ENCODE peak calls at places on chromosome 17, in eight cellular contexts. One of them, this sample, is unnamed.
A peak's percentile ranks its signal among the peaks of the same experiment; 100 is the strongest.

GRCh38 chr17:66953661-66954060 is 10.8 kb upstream of the CACNG4 start:
- DNase-seq in substantia nigra: peak; percentile 32
- DNase-seq in skeletal muscle cell: no peak
- DNase-seq in HTR-8/SVneo: no peak
- DNase-seq in stomach: no peak
- DNase-seq in GM20000: no peak
- DNase-seq in IMR-90: no peak
- DNase-seq in small intestine: no peak
- DNase-seq in this sample: no peak

GRCh38 chr17:41870627-41871026 is 5.4 kb upstream of the KLHL11 start:
- DNase-seq in substantia nigra: no peak
- DNase-seq in skeletal muscle cell: no peak
- DNase-seq in HTR-8/SVneo: no peak
- DNase-seq in stomach: no peak
- DNase-seq in GM20000: no peak
- DNase-seq in IMR-90: no peak
- DNase-seq in small intestine: no peak
- DNase-seq in this sample: no peak

GRCh38 chr17:10224592-10225195 is 26.3 kb upstream of the GAS7 start:
- DNase-seq in substantia nigra: peak; percentile 46
- DNase-seq in skeletal muscle cell: no peak
- DNase-seq in HTR-8/SVneo: no peak
- DNase-seq in stomach: no peak
- DNase-seq in GM20000: no peak
- DNase-seq in IMR-90: no peak
- DNase-seq in small intestine: no peak
- DNase-seq in this sample: no peak

GRCh38 chr17:62085511-62086408 is 20.7 kb upstream of the MED13 start:
- DNase-seq in substantia nigra: no peak
- DNase-seq in skeletal muscle cell: peak; percentile 25
- DNase-seq in HTR-8/SVneo: no peak
- DNase-seq in stomach: no peak
- DNase-seq in GM20000: no peak
- DNase-seq in IMR-90: peak; percentile 62
- DNase-seq in small intestine: peak; percentile 80
- DNase-seq in this sample: peak; percentile 39

GRCh38 chr17:48505788-48506187 is 25.0 kb downstream of the HOXB1 start:
- DNase-seq in substantia nigra: no peak
- DNase-seq in skeletal muscle cell: peak; percentile 52
- DNase-seq in HTR-8/SVneo: peak; percentile 83
- DNase-seq in stomach: no peak
- DNase-seq in GM20000: peak; percentile 67
- DNase-seq in IMR-90: peak; percentile 89
- DNase-seq in small intestine: peak; percentile 38
- DNase-seq in this sample: peak; percentile 81

GRCh38 chr17:32536736-32537646 is 50.2 kb downstream of the CDK5R1 start:
- DNase-seq in substantia nigra: no peak
- DNase-seq in skeletal muscle cell: no peak
- DNase-seq in HTR-8/SVneo: no peak
- DNase-seq in stomach: no peak
- DNase-seq in GM20000: no peak
- DNase-seq in IMR-90: peak; percentile 44
- DNase-seq in small intestine: no peak
- DNase-seq in this sample: peak; percentile 60

GRCh38 chr17:49646391-49647255 is 31.3 kb downstream of the SPOP start:
- DNase-seq in substantia nigra: no peak
- DNase-seq in skeletal muscle cell: peak; percentile 37
- DNase-seq in HTR-8/SVneo: peak; percentile 46
- DNase-seq in stomach: no peak
- DNase-seq in GM20000: peak; percentile 42
- DNase-seq in IMR-90: peak; percentile 77
- DNase-seq in small intestine: peak; percentile 19
- DNase-seq in this sample: no peak

GRCh38 chr17:40548491-40548981 is 16.7 kb downstream of the CCR7 start:
- DNase-seq in substantia nigra: no peak
- DNase-seq in skeletal muscle cell: no peak
- DNase-seq in HTR-8/SVneo: no peak
- DNase-seq in stomach: peak; percentile 9
- DNase-seq in GM20000: no peak
- DNase-seq in IMR-90: no peak
- DNase-seq in small intestine: no peak
- DNase-seq in this sample: no peak

GRCh38 chr17:33802349-33803272 is 452.5 kb upstream of the CCL2 start:
- DNase-seq in substantia nigra: no peak
- DNase-seq in skeletal muscle cell: no peak
- DNase-seq in HTR-8/SVneo: no peak
- DNase-seq in stomach: no peak
- DNase-seq in GM20000: no peak
- DNase-seq in IMR-90: no peak
- DNase-seq in small intestine: no peak
- DNase-seq in this sample: no peak

GRCh38 chr17:42101513-42102292 is 3.4 kb upstream of the ZNF385C start:
- DNase-seq in substantia nigra: peak; percentile 72
- DNase-seq in skeletal muscle cell: no peak
- DNase-seq in HTR-8/SVneo: peak; percentile 80
- DNase-seq in stomach: peak; percentile 71
- DNase-seq in GM20000: peak; percentile 86
- DNase-seq in IMR-90: peak; percentile 57
- DNase-seq in small intestine: peak; percentile 34
- DNase-seq in this sample: peak; percentile 9

GRCh38 chr17:18988546-18989173 is 15.9 kb downstream of the FAM83G start:
- DNase-seq in substantia nigra: no peak
- DNase-seq in skeletal muscle cell: no peak
- DNase-seq in HTR-8/SVneo: no peak
- DNase-seq in stomach: peak; percentile 68
- DNase-seq in GM20000: no peak
- DNase-seq in IMR-90: no peak
- DNase-seq in small intestine: peak; percentile 93
- DNase-seq in this sample: no peak

GRCh38 chr17:34412534-34412933 is 49.5 kb upstream of the CCL1 start:
- DNase-seq in substantia nigra: no peak
- DNase-seq in skeletal muscle cell: no peak
- DNase-seq in HTR-8/SVneo: no peak
- DNase-seq in stomach: no peak
- DNase-seq in GM20000: no peak
- DNase-seq in IMR-90: no peak
- DNase-seq in small intestine: no peak
- DNase-seq in this sample: no peak

GRCh38 chr17:17205368-17206148 is 575 bp downstream of the PLD6 start:
- DNase-seq in substantia nigra: no peak
- DNase-seq in skeletal muscle cell: no peak
- DNase-seq in HTR-8/SVneo: peak; percentile 80
- DNase-seq in stomach: peak; percentile 73
- DNase-seq in GM20000: peak; percentile 91
- DNase-seq in IMR-90: peak; percentile 21
- DNase-seq in small intestine: peak; percentile 54
- DNase-seq in this sample: no peak

GRCh38 chr17:57206928-57207327 is 49.4 kb upstream of the MSI2 start:
- DNase-seq in substantia nigra: no peak
- DNase-seq in skeletal muscle cell: no peak
- DNase-seq in HTR-8/SVneo: no peak
- DNase-seq in stomach: no peak
- DNase-seq in GM20000: no peak
- DNase-seq in IMR-90: no peak
- DNase-seq in small intestine: no peak
- DNase-seq in this sample: no peak

GRCh38 chr17:72890711-72891110 is 201.8 kb downstream of the SLC39A11 start:
- DNase-seq in substantia nigra: no peak
- DNase-seq in skeletal muscle cell: no peak
- DNase-seq in HTR-8/SVneo: peak; percentile 60
- DNase-seq in stomach: no peak
- DNase-seq in GM20000: no peak
- DNase-seq in IMR-90: peak; percentile 23
- DNase-seq in small intestine: no peak
- DNase-seq in this sample: peak; percentile 10

GRCh38 chr17:40538019-40538935 is 27.0 kb downstream of the CCR7 start:
- DNase-seq in substantia nigra: peak; percentile 70
- DNase-seq in skeletal muscle cell: no peak
- DNase-seq in HTR-8/SVneo: no peak
- DNase-seq in stomach: no peak
- DNase-seq in GM20000: no peak
- DNase-seq in IMR-90: peak; percentile 43
- DNase-seq in small intestine: no peak
- DNase-seq in this sample: no peak

GRCh38 chr17:3788200-3788599 is 12.8 kb downstream of the ITGAE start:
- DNase-seq in substantia nigra: no peak
- DNase-seq in skeletal muscle cell: no peak
- DNase-seq in HTR-8/SVneo: no peak
- DNase-seq in stomach: no peak
- DNase-seq in GM20000: no peak
- DNase-seq in IMR-90: no peak
- DNase-seq in small intestine: peak; percentile 44
- DNase-seq in this sample: no peak

GRCh38 chr17:4711671-4712111 is 1.3 kb downstream of the ARRB2 start:
- DNase-seq in substantia nigra: peak; percentile 45
- DNase-seq in skeletal muscle cell: no peak
- DNase-seq in HTR-8/SVneo: no peak
- DNase-seq in stomach: no peak
- DNase-seq in GM20000: no peak
- DNase-seq in IMR-90: no peak
- DNase-seq in small intestine: peak; percentile 94
- DNase-seq in this sample: no peak

GRCh38 chr17:49148171-49148570 is 15.6 kb downstream of the B4GALNT2 start:
- DNase-seq in substantia nigra: no peak
- DNase-seq in skeletal muscle cell: no peak
- DNase-seq in HTR-8/SVneo: no peak
- DNase-seq in stomach: no peak
- DNase-seq in GM20000: no peak
- DNase-seq in IMR-90: no peak
- DNase-seq in small intestine: no peak
- DNase-seq in this sample: no peak

GRCh38 chr17:80455328-80455710 is 21.1 kb downstream of the NPTX1 start:
- DNase-seq in substantia nigra: no peak
- DNase-seq in skeletal muscle cell: no peak
- DNase-seq in HTR-8/SVneo: peak; percentile 66
- DNase-seq in stomach: peak; percentile 48
- DNase-seq in GM20000: peak; percentile 83
- DNase-seq in IMR-90: peak; percentile 46
- DNase-seq in small intestine: no peak
- DNase-seq in this sample: no peak

GRCh38 chr17:930258-930657 is 49.3 kb downstream of the NXN start:
- DNase-seq in substantia nigra: no peak
- DNase-seq in skeletal muscle cell: no peak
- DNase-seq in HTR-8/SVneo: no peak
- DNase-seq in stomach: no peak
- DNase-seq in GM20000: no peak
- DNase-seq in IMR-90: no peak
- DNase-seq in small intestine: no peak
- DNase-seq in this sample: no peak

GRCh38 chr17:17509601-17510425 is 13.6 kb upstream of the RASD1 start:
- DNase-seq in substantia nigra: no peak
- DNase-seq in skeletal muscle cell: no peak
- DNase-seq in HTR-8/SVneo: no peak
- DNase-seq in stomach: no peak
- DNase-seq in GM20000: no peak
- DNase-seq in IMR-90: no peak
- DNase-seq in small intestine: no peak
- DNase-seq in this sample: no peak

GRCh38 chr17:61410555-61411089 is 11.0 kb downstream of the TBX2 start:
- DNase-seq in substantia nigra: peak; percentile 75
- DNase-seq in skeletal muscle cell: no peak
- DNase-seq in HTR-8/SVneo: no peak
- DNase-seq in stomach: peak; percentile 70
- DNase-seq in GM20000: peak; percentile 75
- DNase-seq in IMR-90: peak; percentile 86
- DNase-seq in small intestine: peak; percentile 53
- DNase-seq in this sample: no peak

GRCh38 chr17:37833237-37833859 is 88.5 kb upstream of the HNF1B start:
- DNase-seq in substantia nigra: no peak
- DNase-seq in skeletal muscle cell: no peak
- DNase-seq in HTR-8/SVneo: no peak
- DNase-seq in stomach: no peak
- DNase-seq in GM20000: peak; percentile 65
- DNase-seq in IMR-90: no peak
- DNase-seq in small intestine: no peak
- DNase-seq in this sample: no peak

GRCh38 chr17:14779236-14779635 is 478.4 kb downstream of the HS3ST3B1 start:
- DNase-seq in substantia nigra: no peak
- DNase-seq in skeletal muscle cell: no peak
- DNase-seq in HTR-8/SVneo: no peak
- DNase-seq in stomach: no peak
- DNase-seq in GM20000: no peak
- DNase-seq in IMR-90: no peak
- DNase-seq in small intestine: no peak
- DNase-seq in this sample: no peak

GRCh38 chr17:55116440-55116914 is 147.9 kb downstream of the STXBP4 start:
- DNase-seq in substantia nigra: no peak
- DNase-seq in skeletal muscle cell: no peak
- DNase-seq in HTR-8/SVneo: no peak
- DNase-seq in stomach: no peak
- DNase-seq in GM20000: no peak
- DNase-seq in IMR-90: no peak
- DNase-seq in small intestine: peak; percentile 35
- DNase-seq in this sample: no peak

GRCh38 chr17:11330871-11331270 is 89.9 kb downstream of the SHISA6 start:
- DNase-seq in substantia nigra: no peak
- DNase-seq in skeletal muscle cell: no peak
- DNase-seq in HTR-8/SVneo: no peak
- DNase-seq in stomach: no peak
- DNase-seq in GM20000: no peak
- DNase-seq in IMR-90: peak; percentile 1
- DNase-seq in small intestine: no peak
- DNase-seq in this sample: no peak

GRCh38 chr17:43860927-43861622 is 14.1 kb downstream of the CD300LG start:
- DNase-seq in substantia nigra: peak; percentile 34
- DNase-seq in skeletal muscle cell: no peak
- DNase-seq in HTR-8/SVneo: no peak
- DNase-seq in stomach: no peak
- DNase-seq in GM20000: no peak
- DNase-seq in IMR-90: no peak
- DNase-seq in small intestine: no peak
- DNase-seq in this sample: no peak

GRCh38 chr17:80845121-80845862 is 146.3 kb upstream of the CHMP6 start:
- DNase-seq in substantia nigra: no peak
- DNase-seq in skeletal muscle cell: no peak
- DNase-seq in HTR-8/SVneo: no peak
- DNase-seq in stomach: no peak
- DNase-seq in GM20000: no peak
- DNase-seq in IMR-90: no peak
- DNase-seq in small intestine: no peak
- DNase-seq in this sample: no peak

GRCh38 chr17:67399676-67400075 is 22.6 kb downstream of the PITPNC1 start:
- DNase-seq in substantia nigra: no peak
- DNase-seq in skeletal muscle cell: no peak
- DNase-seq in HTR-8/SVneo: no peak
- DNase-seq in stomach: no peak
- DNase-seq in GM20000: no peak
- DNase-seq in IMR-90: no peak
- DNase-seq in small intestine: no peak
- DNase-seq in this sample: no peak

GRCh38 chr17:60168654-60169053 is 18.9 kb downstream of the CA4 start:
- DNase-seq in substantia nigra: no peak
- DNase-seq in skeletal muscle cell: no peak
- DNase-seq in HTR-8/SVneo: peak; percentile 20
- DNase-seq in stomach: no peak
- DNase-seq in GM20000: no peak
- DNase-seq in IMR-90: no peak
- DNase-seq in small intestine: no peak
- DNase-seq in this sample: no peak

GRCh38 chr17:41332239-41332638 is 16.7 kb upstream of the KRTAP17-1 start:
- DNase-seq in substantia nigra: no peak
- DNase-seq in skeletal muscle cell: no peak
- DNase-seq in HTR-8/SVneo: no peak
- DNase-seq in stomach: no peak
- DNase-seq in GM20000: no peak
- DNase-seq in IMR-90: no peak
- DNase-seq in small intestine: no peak
- DNase-seq in this sample: no peak

GRCh38 chr17:10251212-10251948 is 53.0 kb upstream of the GAS7 start:
- DNase-seq in substantia nigra: no peak
- DNase-seq in skeletal muscle cell: no peak
- DNase-seq in HTR-8/SVneo: no peak
- DNase-seq in stomach: no peak
- DNase-seq in GM20000: peak; percentile 40
- DNase-seq in IMR-90: no peak
- DNase-seq in small intestine: no peak
- DNase-seq in this sample: no peak

GRCh38 chr17:6303664-6304063 is 131.3 kb downstream of the AIPL1 start:
- DNase-seq in substantia nigra: no peak
- DNase-seq in skeletal muscle cell: peak; percentile 2
- DNase-seq in HTR-8/SVneo: peak; percentile 37
- DNase-seq in stomach: no peak
- DNase-seq in GM20000: peak; percentile 34
- DNase-seq in IMR-90: no peak
- DNase-seq in small intestine: no peak
- DNase-seq in this sample: no peak

This sample was measured in GM04503.